ENCODE peak calls at places on chromosome 22, in seven cellular contexts. One of them, this sample, is unnamed.

GRCh38 chr22:45058622-45058912 is 48.8 kb upstream of the PHF21B start:
- DNase-seq in B cell: no peak
- DNase-seq in HCT116: no peak
- DNase-seq in nephron progenitor cell: no peak
- DNase-seq in Panc1: no peak
- DNase-seq in cardiac muscle cell: no peak
- DNase-seq in astrocyte of the cerebellum: no peak
- DNase-seq in this sample: no peak

GRCh38 chr22:22565991-22566390 is 6.9 kb upstream of the PRAME start:
- DNase-seq in Panc1: no peak
- DNase-seq in astrocyte of the cerebellum: no peak
- DNase-seq in cardiac muscle cell: peak
- DNase-seq in HCT116: no peak
- DNase-seq in B cell: no peak
- DNase-seq in nephron progenitor cell: no peak
- DNase-seq in this sample: no peak

GRCh38 chr22:36419177-36419911 is 31.6 kb upstream of the MYH9 start:
- DNase-seq in cardiac muscle cell: peak
- DNase-seq in B cell: no peak
- DNase-seq in HCT116: no peak
- DNase-seq in astrocyte of the cerebellum: no peak
- DNase-seq in nephron progenitor cell: no peak
- DNase-seq in Panc1: no peak
- DNase-seq in this sample: peak

GRCh38 chr22:47124451-47124881 is 362.0 kb downstream of the TBC1D22A start:
- DNase-seq in Panc1: no peak
- DNase-seq in astrocyte of the cerebellum: no peak
- DNase-seq in nephron progenitor cell: no peak
- DNase-seq in cardiac muscle cell: no peak
- DNase-seq in B cell: no peak
- DNase-seq in HCT116: no peak
- DNase-seq in this sample: no peak

GRCh38 chr22:23457586-23457985 is 122.5 kb downstream of the IGLL1 start:
- DNase-seq in cardiac muscle cell: no peak
- DNase-seq in Panc1: no peak
- DNase-seq in B cell: no peak
- DNase-seq in astrocyte of the cerebellum: no peak
- DNase-seq in nephron progenitor cell: no peak
- DNase-seq in HCT116: no peak
- DNase-seq in this sample: no peak

GRCh38 chr22:28943501-28943879 is 60.1 kb downstream of the ZNRF3 start:
- DNase-seq in cardiac muscle cell: no peak
- DNase-seq in B cell: no peak
- DNase-seq in Panc1: no peak
- DNase-seq in nephron progenitor cell: no peak
- DNase-seq in astrocyte of the cerebellum: no peak
- DNase-seq in HCT116: no peak
- DNase-seq in this sample: no peak

GRCh38 chr22:19169947-19170318 is 8.6 kb downstream of the SLC25A1 start:
- DNase-seq in Panc1: no peak
- DNase-seq in B cell: no peak
- DNase-seq in nephron progenitor cell: no peak
- DNase-seq in HCT116: no peak
- DNase-seq in cardiac muscle cell: no peak
- DNase-seq in astrocyte of the cerebellum: no peak
- DNase-seq in this sample: no peak

GRCh38 chr22:44520695-44521094 is 22.7 kb upstream of the RTL6 start:
- DNase-seq in nephron progenitor cell: no peak
- DNase-seq in astrocyte of the cerebellum: no peak
- DNase-seq in B cell: no peak
- DNase-seq in Panc1: no peak
- DNase-seq in HCT116: no peak
- DNase-seq in cardiac muscle cell: no peak
- DNase-seq in this sample: no peak

GRCh38 chr22:43848366-43849171 is 13.7 kb downstream of the SULT4A1 start:
- DNase-seq in nephron progenitor cell: no peak
- DNase-seq in Panc1: no peak
- DNase-seq in astrocyte of the cerebellum: no peak
- DNase-seq in cardiac muscle cell: peak
- DNase-seq in HCT116: peak
- DNase-seq in B cell: no peak
- DNase-seq in this sample: no peak

DNA sequence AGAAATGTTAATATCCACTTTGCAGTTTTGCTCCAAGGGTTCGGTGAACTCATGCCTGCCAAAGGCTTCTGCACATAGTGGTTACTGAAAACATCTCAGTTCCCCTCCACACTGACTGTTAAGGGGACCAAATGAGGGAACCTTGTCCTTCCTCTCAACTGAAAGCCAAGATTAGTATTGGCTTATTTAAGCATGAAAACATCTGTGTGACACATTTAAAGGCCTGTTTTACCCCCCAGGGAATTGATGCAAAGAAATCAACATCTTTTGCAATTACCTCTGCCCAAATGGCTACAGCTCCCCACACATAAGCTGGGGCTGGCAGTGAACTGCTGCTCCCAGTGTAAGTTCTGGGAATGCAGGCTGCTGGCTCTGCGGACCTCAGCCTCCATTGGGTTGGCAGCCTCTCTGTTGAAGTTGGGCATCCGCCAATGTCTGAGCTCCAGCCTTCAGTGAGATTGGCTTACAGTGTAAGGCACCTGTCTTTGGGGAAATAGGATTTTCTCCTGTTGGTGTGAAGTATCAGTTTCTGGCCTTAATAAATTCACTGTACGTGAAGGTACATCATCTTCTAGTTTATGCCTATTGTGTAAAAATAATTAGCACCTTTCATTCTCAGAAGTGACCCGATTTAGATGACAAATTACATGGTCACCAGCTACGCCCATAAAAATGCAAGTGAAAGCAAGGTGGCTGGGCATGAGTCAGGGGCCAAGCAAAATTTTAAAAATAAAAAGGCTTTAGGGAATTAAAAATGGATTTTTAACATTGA is 213.4 kb upstream of the SYN3 start:
- DNase-seq in Panc1: no peak
- DNase-seq in astrocyte of the cerebellum: peak
- DNase-seq in cardiac muscle cell: peak
- DNase-seq in nephron progenitor cell: no peak
- DNase-seq in B cell: peak
- DNase-seq in HCT116: no peak
- DNase-seq in this sample: no peak
- TF ChIP-seq CTCF in Panc1: no peak
- TF ChIP-seq CTCF in astrocyte of the cerebellum: no peak
- TF ChIP-seq CTCF in cardiac muscle cell: no peak
- TF ChIP-seq CTCF in nephron progenitor cell: no peak
- TF ChIP-seq CTCF in B cell: no peak
- TF ChIP-seq CTCF in HCT116: no peak
- TF ChIP-seq CTCF in this sample: no peak

GRCh38 chr22:27382947-27383346 is 418.6 kb downstream of the MN1 start:
- DNase-seq in cardiac muscle cell: no peak
- DNase-seq in B cell: no peak
- DNase-seq in nephron progenitor cell: no peak
- DNase-seq in Panc1: no peak
- DNase-seq in HCT116: no peak
- DNase-seq in astrocyte of the cerebellum: no peak
- DNase-seq in this sample: no peak
- TF ChIP-seq CTCF in cardiac muscle cell: no peak
- TF ChIP-seq CTCF in B cell: no peak
- TF ChIP-seq CTCF in nephron progenitor cell: no peak
- TF ChIP-seq CTCF in Panc1: no peak
- TF ChIP-seq CTCF in HCT116: no peak
- TF ChIP-seq CTCF in astrocyte of the cerebellum: no peak
- TF ChIP-seq CTCF in this sample: no peak

GRCh38 chr22:20215742-20216141 is 52.4 kb downstream of the RTN4R start:
- DNase-seq in cardiac muscle cell: no peak
- DNase-seq in astrocyte of the cerebellum: no peak
- DNase-seq in B cell: no peak
- DNase-seq in nephron progenitor cell: no peak
- DNase-seq in HCT116: no peak
- DNase-seq in Panc1: no peak
- DNase-seq in this sample: no peak
- TF ChIP-seq CTCF in cardiac muscle cell: no peak
- TF ChIP-seq CTCF in astrocyte of the cerebellum: no peak
- TF ChIP-seq CTCF in B cell: no peak
- TF ChIP-seq CTCF in nephron progenitor cell: no peak
- TF ChIP-seq CTCF in HCT116: no peak
- TF ChIP-seq CTCF in Panc1: no peak
- TF ChIP-seq CTCF in this sample: no peak

GRCh38 chr22:25420925-25421904 is 143.3 kb upstream of the GRK3 start:
- DNase-seq in Panc1: no peak
- DNase-seq in B cell: no peak
- DNase-seq in astrocyte of the cerebellum: no peak
- DNase-seq in nephron progenitor cell: peak
- DNase-seq in HCT116: no peak
- DNase-seq in cardiac muscle cell: no peak
- DNase-seq in this sample: no peak
- TF ChIP-seq CTCF in Panc1: peak
- TF ChIP-seq CTCF in B cell: no peak
- TF ChIP-seq CTCF in astrocyte of the cerebellum: peak
- TF ChIP-seq CTCF in nephron progenitor cell: no peak
- TF ChIP-seq CTCF in HCT116: no peak
- TF ChIP-seq CTCF in cardiac muscle cell: no peak
- TF ChIP-seq CTCF in this sample: no peak

DNA sequence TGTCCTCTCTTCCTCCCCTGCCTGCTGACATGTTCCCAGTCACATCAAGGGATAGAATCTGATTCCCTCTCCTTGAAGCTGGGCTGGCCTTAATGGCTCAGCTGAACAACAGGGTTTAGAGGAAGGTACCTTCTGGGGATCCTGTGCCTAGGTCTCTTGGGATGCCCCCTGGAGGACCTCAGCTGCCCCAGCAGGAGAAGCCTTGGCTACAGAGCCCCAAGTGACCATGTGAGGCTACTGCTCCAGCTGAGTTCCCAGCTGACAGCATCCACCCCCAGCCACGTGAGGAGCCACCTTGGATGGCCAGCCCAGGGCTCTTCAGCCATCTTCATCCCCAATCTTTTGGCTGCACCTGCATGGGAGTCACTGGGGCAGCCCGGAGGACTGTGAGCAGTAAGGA is 1499.3 kb downstream of the TBC1D22A start:
- DNase-seq in B cell: no peak
- DNase-seq in nephron progenitor cell: no peak
- DNase-seq in astrocyte of the cerebellum: no peak
- DNase-seq in Panc1: no peak
- DNase-seq in HCT116: no peak
- DNase-seq in cardiac muscle cell: no peak
- DNase-seq in this sample: no peak
- TF ChIP-seq CTCF in B cell: no peak
- TF ChIP-seq CTCF in nephron progenitor cell: no peak
- TF ChIP-seq CTCF in astrocyte of the cerebellum: no peak
- TF ChIP-seq CTCF in Panc1: no peak
- TF ChIP-seq CTCF in HCT116: no peak
- TF ChIP-seq CTCF in cardiac muscle cell: no peak
- TF ChIP-seq CTCF in this sample: no peak

GRCh38 chr22:41542224-41542623 is 2.0 kb downstream of the POLR3H start:
- DNase-seq in astrocyte of the cerebellum: no peak
- DNase-seq in nephron progenitor cell: no peak
- DNase-seq in HCT116: no peak
- DNase-seq in cardiac muscle cell: no peak
- DNase-seq in Panc1: no peak
- DNase-seq in B cell: no peak
- DNase-seq in this sample: no peak

GRCh38 chr22:41540365-41540764 is 3.9 kb downstream of the POLR3H start:
- DNase-seq in nephron progenitor cell: no peak
- DNase-seq in Panc1: no peak
- DNase-seq in B cell: no peak
- DNase-seq in cardiac muscle cell: no peak
- DNase-seq in astrocyte of the cerebellum: no peak
- DNase-seq in HCT116: no peak
- DNase-seq in this sample: no peak

GRCh38 chr22:41541484-41541883 is 2.8 kb downstream of the POLR3H start:
- DNase-seq in Panc1: no peak
- DNase-seq in B cell: no peak
- DNase-seq in nephron progenitor cell: no peak
- DNase-seq in astrocyte of the cerebellum: no peak
- DNase-seq in cardiac muscle cell: no peak
- DNase-seq in HCT116: no peak
- DNase-seq in this sample: no peak

GRCh38 chr22:41544671-41545476 is 604 bp upstream of the POLR3H start:
- DNase-seq in B cell: no peak
- DNase-seq in nephron progenitor cell: no peak
- DNase-seq in HCT116: no peak
- DNase-seq in cardiac muscle cell: no peak
- DNase-seq in Panc1: no peak
- DNase-seq in astrocyte of the cerebellum: no peak
- DNase-seq in this sample: peak

DNA sequence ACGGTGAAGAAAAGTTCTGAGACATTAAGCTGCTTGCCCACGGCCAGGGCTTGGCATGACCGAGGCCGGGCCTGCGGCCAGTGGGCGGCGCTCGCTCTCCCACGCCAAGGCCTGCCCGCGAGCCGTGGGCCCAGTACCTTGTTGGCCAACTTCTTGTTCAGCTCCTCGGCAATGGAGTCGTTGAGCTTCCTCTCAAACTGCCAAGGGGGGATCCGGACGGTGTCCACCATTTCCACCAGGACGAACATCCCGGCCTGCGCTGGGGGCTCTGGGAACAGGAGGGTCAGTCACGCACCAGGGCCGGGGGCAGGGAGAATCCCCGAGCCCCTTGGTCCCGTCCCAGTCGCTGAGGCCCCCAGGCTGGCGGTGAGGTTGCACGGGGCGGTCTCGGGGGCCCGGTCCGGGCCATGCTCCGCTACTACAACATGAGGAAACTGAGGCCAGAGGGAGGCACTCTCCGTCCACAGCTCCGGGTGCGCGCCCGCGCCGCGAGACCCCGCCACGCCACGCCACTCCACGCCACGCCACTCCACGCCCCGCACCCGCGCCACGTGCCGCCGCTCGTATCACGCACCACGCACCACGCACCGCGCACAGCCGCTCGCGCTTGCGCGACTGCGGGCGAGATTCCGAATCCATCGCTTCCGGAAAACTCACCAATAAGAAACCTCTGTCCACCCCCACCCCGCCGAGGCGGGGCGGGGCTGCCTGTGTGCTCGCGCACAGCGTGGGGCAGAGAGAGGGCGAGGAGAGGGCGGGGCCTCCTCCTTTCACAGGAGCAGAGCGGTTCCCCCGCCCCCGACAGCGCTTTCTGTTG is at the start of gene POLR3H:
- DNase-seq in astrocyte of the cerebellum: peak
- DNase-seq in nephron progenitor cell: peak
- DNase-seq in HCT116: peak
- DNase-seq in Panc1: peak
- DNase-seq in cardiac muscle cell: peak
- DNase-seq in B cell: peak
- DNase-seq in this sample: peak
- TF ChIP-seq CTCF in astrocyte of the cerebellum: peak
- TF ChIP-seq CTCF in nephron progenitor cell: peak
- TF ChIP-seq CTCF in HCT116: peak
- TF ChIP-seq CTCF in Panc1: peak
- TF ChIP-seq CTCF in cardiac muscle cell: peak
- TF ChIP-seq CTCF in B cell: peak
- TF ChIP-seq CTCF in this sample: peak

GRCh38 chr22:49475253-49475652 is 352.4 kb downstream of the BRD1 start:
- DNase-seq in nephron progenitor cell: no peak
- DNase-seq in cardiac muscle cell: no peak
- DNase-seq in B cell: no peak
- DNase-seq in astrocyte of the cerebellum: no peak
- DNase-seq in Panc1: no peak
- DNase-seq in HCT116: no peak
- DNase-seq in this sample: no peak
- TF ChIP-seq CTCF in nephron progenitor cell: no peak
- TF ChIP-seq CTCF in cardiac muscle cell: no peak
- TF ChIP-seq CTCF in B cell: no peak
- TF ChIP-seq CTCF in astrocyte of the cerebellum: no peak
- TF ChIP-seq CTCF in Panc1: no peak
- TF ChIP-seq CTCF in HCT116: no peak
- TF ChIP-seq CTCF in this sample: no peak